ENCODE peak calls at places on chromosomes 16 and 17, in ten cellular contexts. X, Q, O, E, S, R, G, D, W and P are unnamed samples.

GRCh38 chr16:14409563-14409962 is 220.5 kb downstream of the PARN start:
- DNase-seq in Q (peak), D (no peak), X (peak), S (peak), E (peak), O (peak), G (no peak), W (peak), R (peak), P (peak)

GRCh38 chr17:43880420-43880991 is 26.8 kb downstream of the MPP2 start:
- DNase-seq in O (peak), E (no peak), X (peak), R (peak), S (no peak), W (peak), D (peak), Q (peak), G (no peak), P (no peak)

GRCh38 chr17:19714542-19715411 is 1.6 kb downstream of the SLC47A2 start:
- DNase-seq in Q (no peak), E (no peak), X (no peak), D (no peak), G (no peak), W (no peak), S (no peak), R (peak), O (peak), P (no peak)

GRCh38 chr16:23554536-23554935 is 2.6 kb downstream of the EARS2 start:
- DNase-seq in G (no peak), E (no peak), R (no peak), X (no peak), Q (no peak), S (no peak), O (no peak), D (peak), W (no peak), P (no peak)

GRCh38 chr17:71360301-71360700 is 760.5 kb upstream of the SOX9 start:
- DNase-seq in D (no peak), Q (no peak), W (no peak), X (peak), R (no peak), E (no peak), O (no peak), G (no peak), S (no peak), P (peak)

GRCh38 chr16:28863929-28864886 is 565 bp downstream of the SH2B1 start:
- DNase-seq in E (no peak), Q (peak), X (peak), W (peak), G (no peak), R (peak), S (no peak), O (peak), D (no peak), P (peak)

GRCh38 chr17:14793237-14793636 is 471.9 kb downstream of the PMP22 start:
- DNase-seq in E (peak), D (no peak), R (no peak), G (no peak), Q (peak), O (no peak), S (no peak), W (peak), X (peak), P (peak)

GRCh38 chr16:3596101-3596861 is 15.1 kb downstream of the SLX4 start:
- DNase-seq in S (no peak), Q (no peak), D (no peak), R (no peak), O (no peak), E (no peak), W (no peak), G (no peak), X (no peak), P (no peak)

GRCh38 chr17:39867891-39868553 is at the start of gene ZPBP2:
- DNase-seq in D (no peak), X (no peak), S (no peak), W (no peak), Q (no peak), R (peak), O (no peak), E (no peak), G (no peak), P (no peak)

GRCh38 chr16:11231367-11231970 is 24.5 kb downstream of the SOCS1 start:
- DNase-seq in Q (no peak), O (no peak), G (no peak), E (no peak), W (no peak), R (no peak), D (no peak), S (no peak), X (no peak), P (no peak)

GRCh38 chr17:82884923-82885322 is 45.1 kb upstream of the ZNF750 start:
- DNase-seq in D (no peak), G (no peak), S (no peak), Q (no peak), W (no peak), R (peak), E (no peak), O (no peak), X (no peak), P (no peak)

GRCh38 chr17:44314869-44315661 is 6.7 kb downstream of the RUNDC3A start:
- DNase-seq in W (no peak), G (no peak), R (no peak), O (peak), E (no peak), Q (no peak), D (peak), X (no peak), S (no peak), P (no peak)

GRCh38 chr17:373616-374225 is 21.1 kb upstream of the RPH3AL start:
- DNase-seq in Q (no peak), O (no peak), R (no peak), G (no peak), X (no peak), D (no peak), W (no peak), E (no peak), S (peak), P (no peak)

GRCh38 chr17:79544142-79544914 is 66.5 kb downstream of the RBFOX3 start:
- DNase-seq in S (no peak), E (no peak), Q (no peak), W (no peak), X (no peak), D (no peak), R (no peak), G (no peak), O (no peak), P (no peak)

GRCh38 chr16:50859628-50860360 is 117.9 kb downstream of the CYLD start:
- DNase-seq in E (no peak), Q (no peak), G (no peak), W (no peak), O (no peak), R (peak), X (no peak), D (no peak), S (no peak), P (no peak)

GRCh38 chr16:56303880-56304279 is 112.6 kb downstream of the GNAO1 start:
- DNase-seq in X (no peak), Q (no peak), W (no peak), D (no peak), O (no peak), G (no peak), E (no peak), S (no peak), R (no peak), P (no peak)

GRCh38 chr17:73166731-73167581 is 2.1 kb downstream of the SSTR2 start:
- DNase-seq in E (no peak), R (no peak), G (no peak), D (no peak), W (no peak), X (no peak), O (no peak), Q (no peak), S (no peak), P (no peak)
- H3K4me3 ChIP-seq in E (peak), R (no peak), G (peak), D (peak), W (peak), X (no peak), O (no peak), Q (peak), S (peak), P (no peak)

GRCh38 chr17:4901108-4901647 is 1.7 kb downstream of the CHRNE start:
- DNase-seq in E (no peak), S (no peak), G (no peak), X (no peak), R (no peak), Q (no peak), W (no peak), O (no peak), D (no peak), P (no peak)
- H3K4me3 ChIP-seq in E (no peak), S (peak), G (peak), X (no peak), R (no peak), Q (peak), W (no peak), O (no peak), D (no peak), P (no peak)

GRCh38 chr16:87388818-87389134 is 3.4 kb upstream of the MAP1LC3B start:
- DNase-seq in E (no peak), O (no peak), S (no peak), X (no peak), D (no peak), W (no peak), R (no peak), G (no peak), Q (no peak), P (no peak)
- H3K4me3 ChIP-seq in E (no peak), O (no peak), S (no peak), X (no peak), D (peak), W (no peak), R (no peak), G (peak), Q (no peak), P (no peak)

GRCh38 chr16:67025151-67025550 is 3.8 kb upstream of the CBFB start:
- DNase-seq in S (no peak), D (no peak), R (peak), W (no peak), Q (no peak), G (no peak), O (no peak), E (no peak), X (no peak), P (no peak)

GRCh38 chr16:67021321-67021720 is 7.6 kb upstream of the CBFB start:
- DNase-seq in R (no peak), O (no peak), S (no peak), G (no peak), Q (no peak), X (no peak), W (no peak), E (no peak), D (no peak), P (no peak)

GRCh38 chr16:67024384-67024896 is 4.5 kb upstream of the CBFB start:
- DNase-seq in G (no peak), Q (no peak), S (no peak), D (no peak), O (no peak), R (no peak), W (no peak), X (no peak), E (no peak), P (no peak)

GRCh38 chr16:67023689-67024088 is 5.3 kb upstream of the CBFB start:
- DNase-seq in Q (no peak), E (no peak), W (no peak), O (no peak), D (no peak), X (no peak), G (no peak), R (no peak), S (no peak), P (no peak)

DNA sequence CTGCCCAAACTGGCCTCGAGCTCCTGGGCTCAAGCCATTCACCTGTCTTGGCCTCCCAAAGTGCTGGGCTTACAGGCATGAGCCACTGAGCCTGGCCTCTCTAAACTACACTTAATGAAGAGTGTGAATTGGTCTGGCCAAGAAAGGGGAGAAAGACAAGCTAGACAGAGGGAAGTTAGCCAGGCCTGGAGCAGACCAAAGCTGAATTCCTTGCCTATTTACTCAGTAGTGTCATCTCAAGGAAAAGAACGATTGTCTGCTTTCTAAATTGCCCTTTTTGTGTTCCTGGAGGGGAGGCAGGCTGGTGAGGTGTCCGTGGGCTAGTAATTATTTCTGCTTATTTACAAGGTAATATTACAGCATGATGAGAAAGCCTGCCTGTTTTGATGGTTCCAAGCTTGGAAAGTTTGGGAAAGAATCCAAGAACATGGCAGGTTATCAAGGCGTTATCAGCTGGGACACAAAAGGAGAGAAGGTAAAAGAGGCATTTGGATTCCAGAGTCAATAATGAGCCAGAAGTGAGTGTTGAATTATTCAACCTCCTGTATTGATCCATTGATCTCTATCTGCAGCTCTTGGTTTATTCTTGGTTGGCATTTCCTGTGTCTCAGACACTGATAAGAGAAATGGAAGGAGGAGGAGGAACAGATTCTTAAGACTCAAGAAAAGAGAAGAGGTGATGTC is 6.3 kb upstream of the CBFB start:
- DNase-seq in O (no peak), D (no peak), W (peak), R (peak), S (no peak), E (no peak), X (peak), G (no peak), Q (peak), P (no peak)
- H3K4me3 ChIP-seq in O (no peak), D (no peak), W (no peak), R (no peak), S (no peak), E (no peak), X (no peak), G (no peak), Q (no peak), P (no peak)

GRCh38 chr17:50533720-50534148 is 1.2 kb downstream of the EPN3 start:
- DNase-seq in X (no peak), G (peak), O (peak), E (no peak), S (no peak), R (peak), W (peak), D (peak), Q (peak), P (peak)
- H3K4me3 ChIP-seq in X (no peak), G (peak), O (no peak), E (no peak), S (no peak), R (peak), W (no peak), D (no peak), Q (no peak), P (no peak)

GRCh38 chr16:85355515-85355837 is 243.2 kb upstream of the CIBAR2 start:
- DNase-seq in G (no peak), Q (no peak), R (no peak), S (no peak), D (no peak), E (no peak), X (no peak), W (no peak), O (no peak), P (no peak)
- H3K4me3 ChIP-seq in G (no peak), Q (no peak), R (no peak), S (no peak), D (no peak), E (no peak), X (no peak), W (no peak), O (no peak), P (no peak)

GRCh38 chr17:32302860-32303649 is 37.4 kb downstream of the RHBDL3 start:
- DNase-seq in Q (no peak), E (no peak), G (no peak), R (no peak), S (no peak), D (peak), W (no peak), X (no peak), O (no peak), P (no peak)
- H3K4me3 ChIP-seq in Q (no peak), E (no peak), G (no peak), R (no peak), S (no peak), D (no peak), W (no peak), X (no peak), O (no peak), P (no peak)

GRCh38 chr17:27466748-27467375 is 10.6 kb downstream of the KSR1 start:
- DNase-seq in G (no peak), R (no peak), E (no peak), O (peak), W (no peak), S (no peak), Q (no peak), X (no peak), D (no peak), P (no peak)
- H3K4me3 ChIP-seq in G (peak), R (no peak), E (no peak), O (no peak), W (no peak), S (no peak), Q (no peak), X (no peak), D (no peak), P (no peak)

GRCh38 chr17:5583426-5584382 is 605 bp downstream of the NLRP1 start:
- DNase-seq in R (no peak), O (peak), W (peak), S (peak), D (no peak), G (peak), E (no peak), X (no peak), Q (no peak), P (peak)
- H3K4me3 ChIP-seq in R (peak), O (peak), W (peak), S (peak), D (no peak), G (peak), E (peak), X (peak), Q (peak), P (peak)